ENCODE peak calls at places on chromosomes 11 and 22, in eight cellular contexts. One of them, this sample, is unnamed.

GRCh38 chr11:108906826-108907225 is 242.0 kb downstream of the DDX10 start:
- DNase-seq in stimulated activated effector memory CD8-positive, alpha-beta T cell treated with anti-CD3 and anti-CD28 coated beads, Interleukin-12 subunit alpha, Interleukin-12 subunit beta, amount 100 ng/mL, for 72 hours: no peak
- DNase-seq in activated T-helper 1 cell treated with Interleukin-2 at 50 U/mL for 16 hours: no peak
- DNase-seq in RWPE1: no peak
- DNase-seq in activated T-cell treated with anti-CD3 and anti-CD28 coated beads for 24 hours: no peak
- DNase-seq in AML-193: no peak
- DNase-seq in stimulated activated CD4-positive, alpha-beta T cell treated with anti-CD3 and anti-CD28 coated beads, TNF-alpha, amount 100 ng/mL, for 1 hour: no peak
- DNase-seq in kidney tubule cell: no peak
- DNase-seq in this sample: no peak

GRCh38 chr22:20174785-20175596 is 24.1 kb upstream of the CCDC188 start:
- DNase-seq in activated T-cell treated with anti-CD3 and anti-CD28 coated beads for 24 hours: no peak
- DNase-seq in stimulated activated effector memory CD8-positive, alpha-beta T cell treated with anti-CD3 and anti-CD28 coated beads, Interleukin-12 subunit alpha, Interleukin-12 subunit beta, amount 100 ng/mL, for 72 hours: no peak
- DNase-seq in activated T-helper 1 cell treated with Interleukin-2 at 50 U/mL for 16 hours: no peak
- DNase-seq in stimulated activated CD4-positive, alpha-beta T cell treated with anti-CD3 and anti-CD28 coated beads, TNF-alpha, amount 100 ng/mL, for 1 hour: no peak
- DNase-seq in kidney tubule cell: no peak
- DNase-seq in AML-193: no peak
- DNase-seq in RWPE1: peak
- DNase-seq in this sample: no peak

GRCh38 chr22:39489094-39490068 is 12.7 kb upstream of the MIEF1 start:
- DNase-seq in stimulated activated CD4-positive, alpha-beta T cell treated with anti-CD3 and anti-CD28 coated beads, TNF-alpha, amount 100 ng/mL, for 1 hour: no peak
- DNase-seq in AML-193: no peak
- DNase-seq in kidney tubule cell: no peak
- DNase-seq in stimulated activated effector memory CD8-positive, alpha-beta T cell treated with anti-CD3 and anti-CD28 coated beads, Interleukin-12 subunit alpha, Interleukin-12 subunit beta, amount 100 ng/mL, for 72 hours: no peak
- DNase-seq in activated T-cell treated with anti-CD3 and anti-CD28 coated beads for 24 hours: no peak
- DNase-seq in RWPE1: no peak
- DNase-seq in activated T-helper 1 cell treated with Interleukin-2 at 50 U/mL for 16 hours: no peak
- DNase-seq in this sample: no peak

GRCh38 chr11:97143463-97143862 is 753.6 kb downstream of the JRKL start:
- DNase-seq in stimulated activated effector memory CD8-positive, alpha-beta T cell treated with anti-CD3 and anti-CD28 coated beads, Interleukin-12 subunit alpha, Interleukin-12 subunit beta, amount 100 ng/mL, for 72 hours: no peak
- DNase-seq in stimulated activated CD4-positive, alpha-beta T cell treated with anti-CD3 and anti-CD28 coated beads, TNF-alpha, amount 100 ng/mL, for 1 hour: no peak
- DNase-seq in activated T-cell treated with anti-CD3 and anti-CD28 coated beads for 24 hours: no peak
- DNase-seq in kidney tubule cell: no peak
- DNase-seq in AML-193: no peak
- DNase-seq in RWPE1: no peak
- DNase-seq in activated T-helper 1 cell treated with Interleukin-2 at 50 U/mL for 16 hours: no peak
- DNase-seq in this sample: no peak

GRCh38 chr11:2700415-2701211 is 819 bp upstream of the KCNQ1OT1 start:
- DNase-seq in AML-193: no peak
- DNase-seq in stimulated activated CD4-positive, alpha-beta T cell treated with anti-CD3 and anti-CD28 coated beads, TNF-alpha, amount 100 ng/mL, for 1 hour: no peak
- DNase-seq in RWPE1: peak
- DNase-seq in activated T-helper 1 cell treated with Interleukin-2 at 50 U/mL for 16 hours: no peak
- DNase-seq in stimulated activated effector memory CD8-positive, alpha-beta T cell treated with anti-CD3 and anti-CD28 coated beads, Interleukin-12 subunit alpha, Interleukin-12 subunit beta, amount 100 ng/mL, for 72 hours: peak
- DNase-seq in activated T-cell treated with anti-CD3 and anti-CD28 coated beads for 24 hours: peak
- DNase-seq in kidney tubule cell: peak
- DNase-seq in this sample: no peak

GRCh38 chr11:111598546-111598945 is 3.7 kb upstream of the SIK2 start:
- DNase-seq in stimulated activated effector memory CD8-positive, alpha-beta T cell treated with anti-CD3 and anti-CD28 coated beads, Interleukin-12 subunit alpha, Interleukin-12 subunit beta, amount 100 ng/mL, for 72 hours: no peak
- DNase-seq in AML-193: no peak
- DNase-seq in kidney tubule cell: no peak
- DNase-seq in activated T-helper 1 cell treated with Interleukin-2 at 50 U/mL for 16 hours: no peak
- DNase-seq in activated T-cell treated with anti-CD3 and anti-CD28 coated beads for 24 hours: no peak
- DNase-seq in stimulated activated CD4-positive, alpha-beta T cell treated with anti-CD3 and anti-CD28 coated beads, TNF-alpha, amount 100 ng/mL, for 1 hour: no peak
- DNase-seq in RWPE1: no peak
- DNase-seq in this sample: no peak

GRCh38 chr22:30823015-30823370 is 128.3 kb downstream of the OSBP2 start:
- DNase-seq in AML-193: no peak
- DNase-seq in activated T-cell treated with anti-CD3 and anti-CD28 coated beads for 24 hours: no peak
- DNase-seq in activated T-helper 1 cell treated with Interleukin-2 at 50 U/mL for 16 hours: no peak
- DNase-seq in RWPE1: peak
- DNase-seq in kidney tubule cell: no peak
- DNase-seq in stimulated activated CD4-positive, alpha-beta T cell treated with anti-CD3 and anti-CD28 coated beads, TNF-alpha, amount 100 ng/mL, for 1 hour: no peak
- DNase-seq in stimulated activated effector memory CD8-positive, alpha-beta T cell treated with anti-CD3 and anti-CD28 coated beads, Interleukin-12 subunit alpha, Interleukin-12 subunit beta, amount 100 ng/mL, for 72 hours: no peak
- DNase-seq in this sample: no peak

GRCh38 chr11:20112291-20113146 is 47.8 kb downstream of the DBX1 start:
- DNase-seq in stimulated activated effector memory CD8-positive, alpha-beta T cell treated with anti-CD3 and anti-CD28 coated beads, Interleukin-12 subunit alpha, Interleukin-12 subunit beta, amount 100 ng/mL, for 72 hours: no peak
- DNase-seq in activated T-helper 1 cell treated with Interleukin-2 at 50 U/mL for 16 hours: no peak
- DNase-seq in AML-193: peak
- DNase-seq in activated T-cell treated with anti-CD3 and anti-CD28 coated beads for 24 hours: no peak
- DNase-seq in RWPE1: peak
- DNase-seq in kidney tubule cell: peak
- DNase-seq in stimulated activated CD4-positive, alpha-beta T cell treated with anti-CD3 and anti-CD28 coated beads, TNF-alpha, amount 100 ng/mL, for 1 hour: no peak
- DNase-seq in this sample: no peak

GRCh38 chr22:35154937-35155387 is 89.0 kb downstream of the ISX start:
- DNase-seq in activated T-helper 1 cell treated with Interleukin-2 at 50 U/mL for 16 hours: no peak
- DNase-seq in stimulated activated effector memory CD8-positive, alpha-beta T cell treated with anti-CD3 and anti-CD28 coated beads, Interleukin-12 subunit alpha, Interleukin-12 subunit beta, amount 100 ng/mL, for 72 hours: no peak
- DNase-seq in AML-193: peak
- DNase-seq in RWPE1: peak
- DNase-seq in activated T-cell treated with anti-CD3 and anti-CD28 coated beads for 24 hours: no peak
- DNase-seq in stimulated activated CD4-positive, alpha-beta T cell treated with anti-CD3 and anti-CD28 coated beads, TNF-alpha, amount 100 ng/mL, for 1 hour: no peak
- DNase-seq in kidney tubule cell: peak
- DNase-seq in this sample: no peak

GRCh38 chr22:50260801-50261614 is 475 bp downstream of the MAPK12 start:
- DNase-seq in RWPE1: no peak
- DNase-seq in kidney tubule cell: peak
- DNase-seq in activated T-cell treated with anti-CD3 and anti-CD28 coated beads for 24 hours: no peak
- DNase-seq in activated T-helper 1 cell treated with Interleukin-2 at 50 U/mL for 16 hours: no peak
- DNase-seq in AML-193: peak
- DNase-seq in stimulated activated CD4-positive, alpha-beta T cell treated with anti-CD3 and anti-CD28 coated beads, TNF-alpha, amount 100 ng/mL, for 1 hour: no peak
- DNase-seq in stimulated activated effector memory CD8-positive, alpha-beta T cell treated with anti-CD3 and anti-CD28 coated beads, Interleukin-12 subunit alpha, Interleukin-12 subunit beta, amount 100 ng/mL, for 72 hours: no peak
- DNase-seq in this sample: no peak

GRCh38 chr11:113881856-113882255 is 6.5 kb upstream of the USP28 start:
- DNase-seq in stimulated activated effector memory CD8-positive, alpha-beta T cell treated with anti-CD3 and anti-CD28 coated beads, Interleukin-12 subunit alpha, Interleukin-12 subunit beta, amount 100 ng/mL, for 72 hours: no peak
- DNase-seq in activated T-helper 1 cell treated with Interleukin-2 at 50 U/mL for 16 hours: no peak
- DNase-seq in RWPE1: peak
- DNase-seq in stimulated activated CD4-positive, alpha-beta T cell treated with anti-CD3 and anti-CD28 coated beads, TNF-alpha, amount 100 ng/mL, for 1 hour: no peak
- DNase-seq in kidney tubule cell: peak
- DNase-seq in AML-193: no peak
- DNase-seq in activated T-cell treated with anti-CD3 and anti-CD28 coated beads for 24 hours: no peak
- DNase-seq in this sample: no peak

GRCh38 chr11:17639781-17640180 is 79.6 kb upstream of the MYOD1 start:
- DNase-seq in RWPE1: no peak
- DNase-seq in kidney tubule cell: no peak
- DNase-seq in activated T-helper 1 cell treated with Interleukin-2 at 50 U/mL for 16 hours: no peak
- DNase-seq in stimulated activated effector memory CD8-positive, alpha-beta T cell treated with anti-CD3 and anti-CD28 coated beads, Interleukin-12 subunit alpha, Interleukin-12 subunit beta, amount 100 ng/mL, for 72 hours: no peak
- DNase-seq in AML-193: no peak
- DNase-seq in stimulated activated CD4-positive, alpha-beta T cell treated with anti-CD3 and anti-CD28 coated beads, TNF-alpha, amount 100 ng/mL, for 1 hour: no peak
- DNase-seq in activated T-cell treated with anti-CD3 and anti-CD28 coated beads for 24 hours: no peak
- DNase-seq in this sample: no peak

This sample was measured in activated T-helper 9 cell treated with anti-CD3 and anti-CD28 coated beads, Interleukin-2, amount 50 U/mL, for 16 hours.